ENCODE peak calls at places on chromosomes 5 and 9, in five cellular contexts. J, K, A, N and C are unnamed samples.

GRCh38 chr5:96259211-96259772 is 173.8 kb downstream of the PCSK1 start:
- DNase-seq in J (peak), K (no peak), A (peak), N (no peak), C (peak)

GRCh38 chr9:104177003-104177611 is 83.0 kb downstream of the SMC2 start:
- DNase-seq in J (peak), K (no peak), A (peak), N (no peak), C (peak)

GRCh38 chr5:14617441-14617840 is 35.8 kb downstream of the OTULINL start:
- DNase-seq in J (no peak), K (no peak), A (no peak), N (no peak), C (no peak)

GRCh38 chr5:112960316-112960715 is 16.3 kb upstream of the DCP2 start:
- DNase-seq in J (no peak), K (no peak), A (peak), N (no peak), C (no peak)

GRCh38 chr9:111986035-111986556 is 89.5 kb downstream of the UGCG start:
- DNase-seq in J (peak), K (no peak), A (no peak), N (no peak), C (peak)

GRCh38 chr5:109668237-109668636 is 21.5 kb upstream of the MAN2A1 start:
- DNase-seq in J (no peak), K (no peak), A (no peak), N (no peak), C (no peak)

GRCh38 chr9:116574027-116574679 is 113.0 kb upstream of the TRIM32 start:
- DNase-seq in J (peak), K (no peak), A (no peak), N (no peak), C (peak)

GRCh38 chr5:95781101-95781583 is 41.4 kb downstream of the GLRX start:
- DNase-seq in J (peak), K (peak), A (peak), N (peak), C (peak)

GRCh38 chr5:92242170-92242569 is 859.1 kb upstream of the ARRDC3 start:
- DNase-seq in J (no peak), K (no peak), A (no peak), N (no peak), C (no peak)

GRCh38 chr9:85433046-85433445 is 308.7 kb downstream of the AGTPBP1 start:
- DNase-seq in J (no peak), K (no peak), A (no peak), N (no peak), C (no peak)

GRCh38 chr9:89444212-89444611 is 53.7 kb downstream of the SEMA4D start:
- DNase-seq in J (no peak), K (no peak), A (no peak), N (no peak), C (no peak)

GRCh38 chr9:116061546-116062205 is 91.9 kb upstream of the PAPPA start:
- DNase-seq in J (no peak), K (no peak), A (no peak), N (no peak), C (no peak)

GRCh38 chr5:160508780-160509361 is 87.2 kb downstream of the PTTG1 start:
- DNase-seq in J (peak), K (peak), A (peak), N (peak), C (peak)

GRCh38 chr9:4114569-4115505 is 185.0 kb downstream of the GLIS3 start:
- DNase-seq in J (peak), K (no peak), A (no peak), N (no peak), C (peak)

GRCh38 chr5:22242532-22242931 is 610.6 kb downstream of the CDH12 start:
- DNase-seq in J (no peak), K (no peak), A (no peak), N (no peak), C (no peak)

GRCh38 chr5:10533218-10533617 is 30.7 kb upstream of the ANKRD33B start:
- DNase-seq in J (no peak), K (no peak), A (no peak), N (no peak), C (no peak)

GRCh38 chr5:113336975-113337374 is 97.8 kb downstream of the TSSK1B start:
- DNase-seq in J (peak), K (no peak), A (peak), N (peak), C (peak)

GRCh38 chr9:5321058-5321457 is 16.5 kb upstream of the RLN2 start:
- DNase-seq in J (no peak), K (no peak), A (peak), N (no peak), C (no peak)